ENCODE peak calls at places on chromosomes 3 and 15, in four cellular contexts. Y is Karpas-422, V is GM23338, N is hepatocyte. R is an unnamed sample.

GRCh38 chr3:135792174-135792573 is 173.4 kb upstream of the PPP2R3A start:
- DNase-seq in Y (peak; percentile 70), V (peak; percentile 67), N (no peak), R (no peak)

GRCh38 chr15:57355259-57355658 is 21.0 kb upstream of the CGNL1 start:
- DNase-seq in V (peak; percentile 43), Y (no peak), N (no peak), R (no peak)

GRCh38 chr3:193772389-193772788 is 179.4 kb downstream of the OPA1 start:
- DNase-seq in V (no peak), Y (no peak), N (no peak), R (no peak)

GRCh38 chr15:25850154-25851111 is 12.7 kb downstream of the ATP10A start:
- DNase-seq in N (peak; percentile 85), Y (no peak), V (peak; percentile 70), R (peak; percentile 52)

GRCh38 chr15:71093089-71094024 is 21.9 kb upstream of the THSD4 start:
- DNase-seq in N (peak; percentile 31), V (no peak), Y (no peak), R (no peak)

GRCh38 chr3:155744626-155745324 is at the start of gene PLCH1:
- DNase-seq in N (peak; percentile 81), Y (peak; percentile 74), V (peak; percentile 97), R (peak; percentile 44)

GRCh38 chr15:83318861-83319415 is 34.5 kb upstream of the BNC1 start:
- DNase-seq in V (no peak), N (no peak), Y (no peak), R (no peak)

GRCh38 chr15:89291934-89292438 is 42.6 kb downstream of the POLG start:
- DNase-seq in Y (no peak), N (no peak), V (no peak), R (no peak)

GRCh38 chr3:156135921-156136655 is 15.7 kb downstream of the KCNAB1 start:
- DNase-seq in V (peak; percentile 41), Y (no peak), N (no peak), R (no peak)

GRCh38 chr15:79399591-79399990 is 32.5 kb upstream of the MINAR1 start:
- DNase-seq in N (no peak), V (no peak), Y (no peak), R (no peak)

GRCh38 chr3:159829056-159829995 is 159.3 kb upstream of the IL12A start:
- DNase-seq in V (no peak), Y (no peak), N (peak; percentile 54), R (no peak)

GRCh38 chr3:45943207-45943846 is at the start of gene CXCR6:
- DNase-seq in N (no peak), Y (no peak), V (no peak), R (no peak)

GRCh38 chr15:34708422-34708821 is 46.4 kb downstream of the GJD2 start:
- DNase-seq in Y (peak; percentile 79), V (peak; percentile 81), N (peak; percentile 66), R (peak; percentile 13)

GRCh38 chr3:70053293-70053692 is 53.8 kb downstream of the SAMMSON start:
- DNase-seq in N (no peak), Y (no peak), V (no peak), R (no peak)

GRCh38 chr3:179179979-179180758 is 32.0 kb downstream of the PIK3CA start:
- DNase-seq in V (no peak), N (no peak), Y (no peak), R (no peak)

GRCh38 chr3:145902166-145902565 is 258.8 kb downstream of the PLOD2 start:
- DNase-seq in N (no peak), V (no peak), Y (no peak), R (no peak)

DNA sequence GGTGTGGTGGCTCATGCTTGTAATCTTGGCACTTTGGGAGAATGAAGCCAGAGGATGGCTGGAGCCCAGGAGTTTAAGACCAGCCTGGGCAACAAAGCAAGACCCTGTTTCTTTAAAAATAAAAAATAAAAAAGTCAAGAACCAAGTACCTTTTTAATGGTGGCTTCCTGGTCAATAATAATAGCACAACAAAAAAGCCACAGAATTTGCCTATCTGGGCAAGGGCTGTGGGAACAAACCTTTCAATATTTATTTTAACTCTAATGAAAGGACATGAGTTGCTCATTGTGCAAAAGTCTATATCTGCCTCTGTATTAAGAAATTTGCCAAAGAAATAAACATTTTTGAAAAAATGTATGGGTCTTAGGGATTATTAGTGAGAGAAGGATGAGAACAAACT is 2.1 kb downstream of the ZNF609 start:
- DNase-seq in Y (no peak), V (no peak), N (no peak), R (no peak)
- H3K27ac ChIP-seq in Y (peak overlapping the region; percentile 59), V (peak overlapping the region; percentile 95), N (peak overlapping the region; percentile 90), R (no peak overlapping the region)

GRCh38 chr15:65410036-65410435 is 12.7 kb downstream of the IGDCC4 start:
- DNase-seq in V (no peak), N (no peak), Y (no peak), R (no peak)

GRCh38 chr15:65409284-65409631 is 13.5 kb downstream of the IGDCC4 start:
- DNase-seq in N (no peak), Y (peak; percentile 59), V (no peak), R (peak; percentile 47)

GRCh38 chr15:65406402-65407000 is 16.2 kb downstream of the IGDCC4 start:
- DNase-seq in Y (no peak), V (no peak), N (no peak), R (no peak)

GRCh38 chr15:65410972-65411371 is 11.8 kb downstream of the IGDCC4 start:
- DNase-seq in Y (no peak), N (no peak), V (no peak), R (no peak)

GRCh38 chr15:65408370-65409283 is 14.1 kb downstream of the IGDCC4 start:
- DNase-seq in Y (no peak), V (no peak), N (no peak), R (no peak)
- H3K4me2 ChIP-seq in Y (peak overlapping the region; percentile 42), V (no peak overlapping the region), N (no peak overlapping the region), R (peak overlapping the region; percentile 34)

GRCh38 chr3:53242155-53242554 is 13.7 kb downstream of the TKT start:
- DNase-seq in V (no peak), Y (no peak), N (no peak), R (no peak)

GRCh38 chr3:53242642-53243041 is 13.2 kb downstream of the TKT start:
- DNase-seq in N (no peak), Y (no peak), V (no peak), R (no peak)

GRCh38 chr3:53243165-53243564 is 12.7 kb downstream of the TKT start:
- DNase-seq in N (no peak), V (peak; percentile 58), Y (no peak), R (no peak)

GRCh38 chr3:53239800-53240199 is 16.0 kb downstream of the TKT start:
- DNase-seq in N (no peak), V (no peak), Y (no peak), R (no peak)

DNA sequence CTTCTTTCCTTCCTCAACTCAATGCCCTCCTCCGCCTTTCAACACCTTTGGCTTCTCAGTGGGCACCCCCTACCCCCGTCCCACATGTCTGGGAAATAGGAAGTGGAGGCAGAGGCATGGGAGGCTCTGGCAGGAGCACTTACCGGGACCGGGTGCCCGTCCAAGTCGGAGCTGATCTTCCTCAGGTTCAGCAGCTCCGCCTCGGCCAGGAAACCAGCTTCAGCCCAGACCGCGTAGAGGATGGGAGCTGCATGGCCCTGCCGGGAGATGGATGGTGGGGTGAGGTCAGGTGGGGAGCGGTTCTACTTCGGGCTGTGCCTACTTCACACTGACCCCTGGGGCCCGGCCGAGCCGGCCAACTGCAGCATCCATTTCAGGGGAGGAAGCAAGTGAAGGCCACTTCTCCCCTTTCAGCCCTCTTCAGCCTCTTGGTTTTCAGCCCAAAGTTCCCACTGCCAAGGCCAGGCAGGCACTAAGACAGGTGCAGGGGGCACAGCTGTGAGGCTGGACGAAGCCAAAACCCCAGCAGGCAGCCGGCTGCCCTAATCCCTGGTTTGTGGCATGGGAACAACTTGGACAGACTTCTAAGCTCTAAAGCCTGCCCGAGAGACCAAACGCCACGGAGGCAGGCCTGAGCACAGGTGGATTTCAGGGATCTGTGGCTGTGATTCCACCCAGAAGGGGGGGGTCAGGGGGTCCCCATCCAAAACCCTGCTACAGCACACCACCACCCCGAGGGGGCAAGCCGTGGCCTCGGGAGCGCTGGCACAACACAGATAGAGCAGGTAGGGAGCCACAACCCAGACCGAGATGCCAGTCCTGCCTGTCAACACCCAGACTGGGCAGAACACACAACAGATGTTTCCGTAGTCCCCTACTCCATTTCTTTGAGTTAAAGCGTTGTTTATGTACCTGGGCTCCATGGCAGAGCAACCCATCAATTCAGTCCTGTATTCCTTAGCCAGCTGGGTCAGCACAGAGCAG is 14.5 kb downstream of the TKT start:
- DNase-seq in N (no peak), Y (no peak), V (no peak), R (no peak)
- H3K27ac ChIP-seq in N (no peak overlapping the region), Y (no peak overlapping the region), V (peak overlapping the region; percentile 55), R (no peak overlapping the region)

GRCh38 chr3:187918081-187918644 is 172.9 kb upstream of the BCL6 start:
- DNase-seq in Y (peak; percentile 95), N (no peak), V (peak; percentile 22), R (no peak)

GRCh38 chr3:187919018-187919417 is 173.8 kb upstream of the BCL6 start:
- DNase-seq in Y (peak; percentile 98), V (no peak), N (no peak), R (peak; percentile 93)

GRCh38 chr3:187913617-187914033 is 168.4 kb upstream of the BCL6 start:
- DNase-seq in V (no peak), Y (peak; percentile 57), N (peak; percentile 18), R (peak; percentile 73)

GRCh38 chr3:187914231-187914630 is 169.0 kb upstream of the BCL6 start:
- DNase-seq in Y (no peak), V (no peak), N (no peak), R (no peak)

DNA sequence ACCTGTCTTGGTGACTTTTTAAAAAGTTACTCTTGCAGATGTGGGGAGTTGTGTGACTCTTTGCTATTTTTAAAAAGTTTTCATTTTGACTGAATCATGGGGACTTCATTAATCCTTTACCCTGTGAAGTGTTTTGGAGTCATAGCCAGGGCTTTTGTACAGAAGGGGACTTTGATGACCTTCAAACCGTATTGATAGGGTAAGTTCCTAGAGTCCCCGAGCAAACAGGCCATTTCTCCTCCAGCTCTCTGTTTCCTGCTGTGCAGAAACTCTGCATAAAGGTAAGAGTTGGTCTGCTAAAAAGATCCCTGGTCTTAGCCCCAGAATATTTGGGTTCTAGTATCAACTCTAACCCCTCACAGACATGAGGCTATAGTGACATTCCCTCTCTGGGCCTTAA is 170.8 kb upstream of the BCL6 start:
- DNase-seq in Y (peak; percentile 71), V (peak; percentile 18), N (no peak), R (no peak)
- H3K4me2 ChIP-seq in Y (peak overlapping the region; percentile 67), V (peak overlapping the region; percentile 62), N (no peak overlapping the region), R (peak overlapping the region; percentile 79)

GRCh38 chr3:65922441-65922840 is 116.3 kb downstream of the MAGI1 start:
- DNase-seq in Y (no peak), N (no peak), V (no peak), R (no peak)

GRCh38 chr3:65915477-65915876 is 123.2 kb downstream of the MAGI1 start:
- DNase-seq in V (no peak), N (no peak), Y (no peak), R (no peak)

GRCh38 chr3:65924762-65925161 is 114.0 kb downstream of the MAGI1 start:
- DNase-seq in V (no peak), N (no peak), Y (no peak), R (no peak)

GRCh38 chr3:65914740-65915366 is 123.9 kb downstream of the MAGI1 start:
- DNase-seq in Y (peak; percentile 56), V (peak; percentile 41), N (no peak), R (no peak)

GRCh38 chr3:65919841-65920240 is 118.9 kb downstream of the MAGI1 start:
- DNase-seq in V (no peak), N (no peak), Y (no peak), R (no peak)
- H3K27ac ChIP-seq in V (no peak overlapping the region), N (no peak overlapping the region), Y (no peak overlapping the region), R (no peak overlapping the region)

R was measured in OCI-LY7.